ENCODE peak calls at places on chromosomes 7 and 10, in five cellular contexts. Y is heart left ventricle, S is body of pancreas, C is K562, F is gastrocnemius medialis. X is an unnamed sample.

GRCh38 chr7:49398730-49399129 is 374.7 kb upstream of the VWC2 start:
- ATAC-seq in C (no peak), F (no peak), S (no peak), Y (peak), X (no peak)

GRCh38 chr10:100996678-100997363 is 2.8 kb upstream of the LZTS2 start:
- ATAC-seq in F (no peak), Y (no peak), S (peak), C (peak), X (no peak)

GRCh38 chr7:54946764-54947163 is 72.1 kb upstream of the EGFR start:
- ATAC-seq in S (no peak), C (no peak), Y (no peak), F (no peak), X (no peak)

GRCh38 chr10:30887839-30888238 is 143.8 kb downstream of the ZNF438 start:
- ATAC-seq in F (no peak), S (no peak), C (no peak), Y (no peak), X (no peak)

GRCh38 chr10:131937832-131938231 is 37.0 kb downstream of the PPP2R2D start:
- ATAC-seq in C (no peak), F (no peak), Y (peak), S (no peak), X (no peak)

GRCh38 chr7:90891529-90891928 is 295.4 kb downstream of the CDK14 start:
- ATAC-seq in Y (no peak), C (no peak), F (no peak), S (no peak), X (no peak)

GRCh38 chr10:113616244-113617074 is 47.4 kb downstream of the NRAP start:
- ATAC-seq in C (no peak), S (no peak), F (no peak), Y (no peak), X (no peak)

GRCh38 chr10:24716295-24716694 is 7.4 kb downstream of the ARHGAP21 start:
- ATAC-seq in S (peak), F (no peak), Y (peak), C (peak), X (no peak)

GRCh38 chr7:155597753-155598140 is 46.7 kb upstream of the RBM33 start:
- ATAC-seq in S (peak), F (no peak), Y (no peak), C (no peak), X (no peak)

GRCh38 chr7:2607122-2607912 is 24.5 kb upstream of the TTYH3 start:
- ATAC-seq in Y (peak), C (no peak), F (peak), S (peak), X (peak)

GRCh38 chr7:37993060-37993501 is 72.6 kb downstream of the EPDR1 start:
- ATAC-seq in C (no peak), F (no peak), Y (no peak), S (no peak), X (no peak)

GRCh38 chr7:130071701-130072622 is 1.6 kb downstream of the KLHDC10 start:
- ATAC-seq in Y (peak), F (peak), C (peak), S (peak), X (no peak)

GRCh38 chr7:50491209-50491608 is 41.1 kb upstream of the FIGNL1 start:
- ATAC-seq in C (no peak), F (peak), Y (no peak), S (no peak), X (no peak)

GRCh38 chr10:21518629-21519321 is 6.7 kb downstream of the SKIDA1 start:
- ATAC-seq in Y (peak), C (no peak), S (no peak), F (no peak), X (no peak)

GRCh38 chr7:48251766-48252165 is 80.5 kb downstream of the ABCA13 start:
- ATAC-seq in Y (no peak), F (no peak), C (no peak), S (no peak), X (no peak)

GRCh38 chr7:495761-496321 is 23.8 kb downstream of the PDGFA start:
- ATAC-seq in Y (no peak), F (no peak), C (no peak), S (no peak), X (no peak)

GRCh38 chr10:72563327-72563932 is 62.4 kb downstream of the MICU1 start:
- ATAC-seq in F (no peak), S (no peak), C (no peak), Y (no peak), X (no peak)

GRCh38 chr7:27747969-27748368 is 8.0 kb downstream of the TAX1BP1 start:
- ATAC-seq in Y (peak), F (no peak), C (no peak), S (no peak), X (no peak)

GRCh38 chr7:105345725-105346124 is 43.0 kb downstream of the SRPK2 start:
- ATAC-seq in C (peak), F (no peak), Y (no peak), S (no peak), X (no peak)

GRCh38 chr7:30240401-30240800 is 44.0 kb upstream of the ZNRF2 start:
- ATAC-seq in C (peak), F (no peak), S (no peak), Y (peak), X (no peak)

GRCh38 chr10:102504179-102504975 is 605 bp downstream of the SUFU start:
- ATAC-seq in Y (no peak), C (no peak), F (no peak), S (no peak), X (no peak)

GRCh38 chr7:100677308-100678095 is 4.0 kb downstream of the GNB2 start:
- ATAC-seq in Y (no peak), S (no peak), C (no peak), F (no peak), X (no peak)

GRCh38 chr10:76581685-76582084 is 1055.9 kb downstream of the KCNMA1 start:
- ATAC-seq in F (no peak), S (peak), C (no peak), Y (no peak), X (no peak)

GRCh38 chr10:132862485-132863420 is 76.8 kb upstream of the NKX6-2 start:
- ATAC-seq in C (no peak), S (no peak), F (no peak), Y (no peak), X (no peak)

GRCh38 chr10:90480466-90480865 is 377.4 kb downstream of the HTR7 start:
- ATAC-seq in C (no peak), Y (no peak), S (no peak), F (no peak), X (no peak)
- TF ChIP-seq POLR2A in C (no peak), Y (no peak), S (no peak), F (no peak), X (no peak)

GRCh38 chr7:102106625-102107024 is 180.0 kb upstream of the SH2B2 start:
- ATAC-seq in Y (peak), F (no peak), S (no peak), C (no peak), X (no peak)
- H3K27ac ChIP-seq in Y (no peak), F (no peak), S (no peak), C (no peak), X (no peak)

GRCh38 chr7:74494076-74494548 is 40.4 kb downstream of the GTF2IRD1 start:
- ATAC-seq in S (no peak), Y (no peak), C (no peak), F (no peak), X (no peak)

GRCh38 chr7:74498354-74498753 is 44.6 kb downstream of the GTF2IRD1 start:
- ATAC-seq in C (no peak), F (no peak), Y (no peak), S (no peak), X (no peak)

GRCh38 chr7:74495112-74495880 is 41.6 kb downstream of the GTF2IRD1 start:
- ATAC-seq in F (no peak), C (no peak), S (no peak), Y (peak), X (no peak)

GRCh38 chr7:74498996-74499834 is 45.5 kb downstream of the GTF2IRD1 start:
- ATAC-seq in S (no peak), F (no peak), Y (peak), C (peak), X (no peak)

GRCh38 chr7:74496272-74496671 is 42.6 kb downstream of the GTF2IRD1 start:
- ATAC-seq in S (no peak), Y (no peak), C (no peak), F (no peak), X (no peak)
- TF ChIP-seq POLR2A in S (no peak), Y (no peak), C (no peak), F (no peak), X (no peak)

DNA sequence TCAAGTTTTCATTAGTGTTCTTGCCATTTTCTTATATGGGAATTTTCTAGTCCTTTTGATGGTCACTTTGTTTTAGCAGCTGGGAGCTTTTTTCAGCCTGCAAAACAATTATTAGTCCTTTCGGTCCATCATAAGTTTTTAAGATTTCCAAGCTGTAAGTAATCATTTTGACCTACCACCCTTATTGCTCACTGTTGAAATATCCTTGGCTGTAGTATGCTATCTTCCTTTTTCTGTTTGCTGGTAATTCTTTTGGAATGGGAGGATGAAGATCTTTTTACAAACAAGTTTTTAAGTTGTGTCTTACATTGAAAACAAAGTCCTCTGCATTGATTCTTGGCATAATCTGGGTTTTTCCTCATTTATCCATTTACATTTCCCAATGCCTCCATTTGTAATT is 24.0 kb downstream of the BZW2 start:
- ATAC-seq in C (no peak), S (no peak), F (no peak), Y (no peak), X (no peak)
- H3K27ac ChIP-seq in C (no peak), S (no peak), F (peak), Y (peak), X (no peak)

DNA sequence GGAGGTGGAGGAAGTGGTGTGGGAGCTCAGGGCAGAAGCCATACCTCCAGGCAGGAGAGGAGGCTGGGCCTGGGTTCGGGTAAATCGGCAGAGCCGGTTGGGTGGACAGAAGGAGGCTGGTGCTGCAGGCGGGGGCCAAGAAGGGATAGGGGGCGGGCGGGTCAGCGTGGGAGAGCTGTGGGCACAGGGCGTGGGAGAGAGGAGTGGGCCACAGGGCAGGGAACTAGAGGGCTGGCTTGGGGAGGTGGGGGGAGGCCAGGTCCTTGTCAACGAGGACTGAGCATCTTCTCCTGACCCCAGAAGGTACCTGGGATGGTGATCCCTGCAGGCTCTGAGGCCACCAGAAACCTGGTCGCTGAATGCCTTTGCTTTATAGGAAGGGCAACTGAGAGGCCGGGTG is 11.9 kb downstream of the LAT2 start:
- ATAC-seq in S (no peak), F (no peak), C (no peak), Y (no peak), X (no peak)
- TF ChIP-seq POLR2A in S (no peak), F (no peak), C (no peak), Y (no peak), X (no peak)

GRCh38 chr7:116897661-116898060 is 35.3 kb downstream of the CAPZA2 start:
- ATAC-seq in F (no peak), Y (peak), S (no peak), C (no peak), X (no peak)
- H3K27ac ChIP-seq in F (no peak), Y (no peak), S (no peak), C (no peak), X (peak)

X was measured in gastroesophageal sphincter.